ENCODE peak calls at places on chromosomes 3 and 15, in seven cellular contexts. S is ovary, G is GM12891, R is testis, M is erythroblast, Y is prostate gland, P is uterus. D is an unnamed sample.

GRCh38 chr3:151726016-151726415 is 7.7 kb upstream of the AADACL2 start:
- DNase-seq in G (no peak), Y (no peak), M (peak), P (no peak), S (no peak), R (no peak), D (no peak)

GRCh38 chr3:184576457-184577240 is 15.1 kb downstream of the EPHB3 start:
- DNase-seq in P (no peak), R (no peak), G (no peak), M (no peak), Y (no peak), S (no peak), D (no peak)

GRCh38 chr3:69425249-69425648 is 39.4 kb upstream of the FRMD4B start:
- DNase-seq in R (peak), P (no peak), S (peak), M (peak), Y (no peak), G (peak), D (no peak)

GRCh38 chr15:52317022-52317421 is 21.4 kb upstream of the MYO5C start:
- DNase-seq in M (no peak), Y (no peak), S (no peak), R (no peak), P (no peak), G (no peak), D (no peak)

GRCh38 chr3:71083726-71084131 is 499.8 kb downstream of the FOXP1 start:
- DNase-seq in M (no peak), G (no peak), P (no peak), S (no peak), R (no peak), Y (no peak), D (no peak)

GRCh38 chr3:133377396-133377795 is 22.5 kb upstream of the BFSP2 start:
- DNase-seq in R (peak), Y (no peak), P (no peak), G (no peak), M (peak), S (no peak), D (no peak)

GRCh38 chr3:78751266-78751665 is 1016.5 kb downstream of the ROBO1 start:
- DNase-seq in S (no peak), M (no peak), R (no peak), G (no peak), Y (no peak), P (no peak), D (no peak)

GRCh38 chr15:28086175-28086703 is 12.9 kb downstream of the OCA2 start:
- DNase-seq in R (peak), S (no peak), M (peak), G (peak), P (no peak), Y (no peak), D (peak)

GRCh38 chr3:14224895-14225294 is 46.3 kb downstream of the LSM3 start:
- DNase-seq in P (no peak), Y (no peak), M (no peak), S (no peak), G (no peak), R (no peak), D (no peak)

GRCh38 chr15:90101130-90101968 is 919 bp downstream of the IDH2 start:
- DNase-seq in M (peak), S (peak), G (no peak), Y (peak), R (peak), P (peak), D (no peak)

GRCh38 chr3:40768536-40768935 is 243.8 kb downstream of the ZNF621 start:
- DNase-seq in M (no peak), S (no peak), Y (no peak), G (no peak), R (no peak), P (no peak), D (no peak)

GRCh38 chr15:50166216-50166615 is 15.8 kb upstream of the SLC27A2 start:
- DNase-seq in M (no peak), Y (no peak), S (no peak), P (no peak), R (no peak), G (no peak), D (peak)

GRCh38 chr3:14806641-14807263 is 12.0 kb upstream of the FGD5 start:
- DNase-seq in R (no peak), S (no peak), G (no peak), P (no peak), M (no peak), Y (no peak), D (peak)

GRCh38 chr3:169389211-169389924 is 274.1 kb downstream of the MECOM start:
- DNase-seq in M (no peak), G (no peak), Y (no peak), P (no peak), R (no peak), S (no peak), D (no peak)

GRCh38 chr3:85161544-85161943 is 202.8 kb downstream of the CADM2 start:
- DNase-seq in Y (no peak), M (no peak), G (no peak), P (no peak), S (no peak), R (no peak), D (no peak)

GRCh38 chr15:29638781-29639180 is 183.5 kb downstream of the TJP1 start:
- DNase-seq in P (no peak), M (no peak), S (no peak), Y (no peak), G (no peak), R (peak), D (peak)

GRCh38 chr3:51385621-51386091 is 565 bp downstream of the MANF start:
- DNase-seq in P (no peak), S (no peak), R (peak), Y (no peak), M (peak), G (no peak), D (no peak)

GRCh38 chr3:68817243-68817642 is 115.1 kb downstream of the TAFA4 start:
- DNase-seq in S (no peak), Y (no peak), R (no peak), P (no peak), M (no peak), G (no peak), D (no peak)

GRCh38 chr15:67510597-67511225 is 10.2 kb upstream of the C15orf61 start:
- DNase-seq in P (no peak), G (no peak), R (no peak), S (no peak), M (no peak), Y (no peak), D (no peak)

GRCh38 chr3:47381317-47382157 is 716 bp downstream of the PTPN23 start:
- DNase-seq in S (peak), G (peak), Y (peak), M (peak), P (peak), R (peak), D (peak)

GRCh38 chr3:53140575-53141467 is 10.6 kb upstream of the RFT1 start:
- DNase-seq in P (no peak), G (no peak), S (no peak), M (no peak), Y (no peak), R (no peak), D (no peak)

DNA sequence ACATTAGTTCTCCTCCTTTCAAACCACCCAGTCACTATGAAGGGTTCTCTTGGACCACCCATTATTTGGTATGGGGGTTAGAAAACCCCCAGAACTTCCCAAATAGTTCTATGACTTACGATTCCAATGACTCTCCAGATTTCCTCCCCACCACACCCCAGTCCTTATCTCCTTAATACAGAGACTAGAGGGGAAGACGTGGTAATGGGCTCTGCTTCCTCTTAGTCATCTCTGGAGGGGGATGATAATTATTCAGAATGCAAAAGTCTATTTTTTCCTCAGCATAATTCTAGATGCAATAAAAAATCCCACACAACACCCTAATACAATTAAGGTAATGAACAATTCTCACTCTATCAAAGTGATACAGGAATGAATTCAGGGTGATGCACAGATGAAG is 48.9 kb upstream of the CFAP161 start:
- DNase-seq in S (no peak), M (no peak), Y (no peak), P (no peak), G (no peak), R (no peak), D (no peak)
- TF ChIP-seq POLR2A in S (no peak), M (no peak), Y (no peak), P (no peak), G (no peak), R (no peak), D (no peak)

GRCh38 chr3:8500966-8501365 is 657 bp upstream of the LMCD1 start:
- DNase-seq in M (no peak), Y (no peak), R (no peak), G (no peak), S (no peak), P (no peak), D (no peak)

GRCh38 chr3:8500208-8500961 is 1.2 kb upstream of the LMCD1 start:
- DNase-seq in M (no peak), Y (peak), S (no peak), R (no peak), P (no peak), G (no peak), D (no peak)

GRCh38 chr3:8499181-8499611 is 2.4 kb upstream of the LMCD1 start:
- DNase-seq in M (no peak), G (no peak), S (no peak), R (peak), P (no peak), Y (peak), D (no peak)

GRCh38 chr3:8503461-8503860 is 1.8 kb downstream of the LMCD1 start:
- DNase-seq in Y (no peak), M (no peak), R (no peak), S (no peak), G (no peak), P (no peak), D (no peak)

DNA sequence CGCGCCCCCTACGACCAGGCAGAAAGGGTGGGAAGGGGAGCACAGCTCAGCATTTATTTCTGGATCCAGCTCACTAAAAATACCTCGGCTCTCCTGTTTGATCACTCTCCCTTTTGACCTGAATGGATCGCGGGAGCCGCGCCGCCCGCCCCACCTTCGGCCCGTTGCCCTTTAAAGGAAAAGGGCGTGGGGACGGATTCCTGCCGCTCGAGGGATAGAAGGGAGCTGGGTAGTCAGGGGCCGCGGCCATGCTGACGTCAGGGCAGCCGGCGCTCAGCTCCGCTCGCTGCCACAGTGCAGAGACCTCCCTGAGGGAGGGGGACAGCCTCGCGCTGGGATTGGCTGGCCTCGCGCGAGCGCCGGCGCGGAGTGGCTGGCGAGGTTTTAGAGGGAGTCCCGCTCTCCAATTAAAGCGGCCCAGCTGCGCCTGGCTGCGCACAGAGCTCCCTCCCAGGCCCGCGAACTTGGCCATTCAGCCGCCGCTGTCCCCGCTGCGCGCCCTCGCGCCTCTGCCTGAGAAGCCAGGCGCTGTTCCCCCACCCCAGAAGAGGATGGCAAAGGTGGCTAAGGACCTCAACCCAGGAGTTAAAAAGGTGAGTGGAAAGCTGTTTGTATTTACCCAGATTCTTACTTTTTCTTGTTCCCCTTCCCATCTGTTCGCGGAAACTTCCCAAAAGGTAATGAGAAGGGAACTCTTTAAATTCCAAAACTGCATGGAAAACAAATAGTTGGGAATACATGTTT is at the start of gene LMCD1:
- DNase-seq in G (peak), M (peak), P (peak), Y (peak), R (peak), S (peak), D (peak)
- TF ChIP-seq POLR2A in G (no peak), M (no peak), P (peak), Y (peak), R (no peak), S (peak), D (peak)

GRCh38 chr15:55991841-55992768 is 1.3 kb downstream of the NEDD4 start:
- DNase-seq in S (no peak), Y (no peak), G (no peak), R (no peak), M (peak), P (no peak), D (no peak)
- TF ChIP-seq POLR2A in S (no peak), Y (no peak), G (no peak), R (no peak), M (no peak), P (no peak), D (no peak)

DNA sequence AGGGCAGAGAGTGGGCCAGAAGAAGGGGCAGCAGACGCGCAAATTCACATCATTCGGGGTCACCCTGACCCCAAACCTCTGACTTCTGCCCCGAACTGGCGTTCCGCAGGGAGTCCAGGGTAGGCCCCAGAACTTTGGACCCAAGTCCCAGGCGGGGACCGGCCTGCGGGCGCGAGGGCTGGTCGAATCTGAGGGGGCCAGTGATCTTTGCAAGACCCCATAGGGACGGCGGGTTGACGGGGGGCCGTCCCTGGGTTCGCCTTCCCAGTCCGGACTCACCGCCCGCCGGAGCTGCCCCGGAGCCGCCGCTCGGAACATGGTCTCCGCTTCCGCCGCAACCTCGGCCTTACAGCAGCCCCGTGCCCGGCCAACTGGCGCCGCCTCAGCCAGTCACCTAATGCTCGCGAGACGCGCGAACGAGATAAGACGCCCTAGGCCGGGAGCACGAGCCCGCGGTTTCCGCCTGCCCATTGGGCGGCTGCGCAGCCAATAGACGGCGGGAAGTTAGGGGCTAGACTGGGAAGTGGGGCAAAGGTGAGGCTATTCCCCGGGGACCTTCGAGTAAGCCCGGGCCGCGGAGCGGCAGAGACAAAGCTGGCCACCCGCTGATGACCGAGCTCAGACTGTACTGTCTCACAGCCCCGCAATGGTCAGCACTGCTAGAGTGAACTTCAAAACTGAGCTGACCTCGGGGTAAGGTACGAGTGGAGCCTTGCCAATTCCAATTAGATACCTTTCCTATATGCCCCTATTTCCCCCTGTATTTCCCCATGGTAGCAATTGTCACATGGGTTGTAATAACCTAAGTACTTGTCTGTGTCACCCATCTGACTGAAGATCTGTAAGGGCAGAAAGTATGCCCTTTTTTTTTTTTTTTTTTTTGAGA is at the start of gene ETFA:
- DNase-seq in M (peak), G (peak), Y (peak), R (peak), P (peak), S (peak), D (peak)
- TF ChIP-seq POLR2A in M (peak), G (peak), Y (peak), R (peak), P (peak), S (peak), D (peak)

GRCh38 chr3:105369501-105370371 is 3.0 kb downstream of the ALCAM start:
- DNase-seq in S (peak), G (no peak), P (peak), Y (peak), M (peak), R (peak), D (no peak)

GRCh38 chr3:105367063-105367405 is 325 bp downstream of the ALCAM start:
- DNase-seq in S (peak), M (no peak), G (no peak), R (peak), P (no peak), Y (peak), D (no peak)

GRCh38 chr3:105366302-105367062 is at the start of gene ALCAM:
- DNase-seq in R (peak), M (peak), S (peak), Y (peak), P (peak), G (peak), D (peak)

GRCh38 chr3:105367406-105368213 is 901 bp downstream of the ALCAM start:
- DNase-seq in R (peak), M (peak), G (peak), P (peak), S (peak), Y (peak), D (no peak)

DNA sequence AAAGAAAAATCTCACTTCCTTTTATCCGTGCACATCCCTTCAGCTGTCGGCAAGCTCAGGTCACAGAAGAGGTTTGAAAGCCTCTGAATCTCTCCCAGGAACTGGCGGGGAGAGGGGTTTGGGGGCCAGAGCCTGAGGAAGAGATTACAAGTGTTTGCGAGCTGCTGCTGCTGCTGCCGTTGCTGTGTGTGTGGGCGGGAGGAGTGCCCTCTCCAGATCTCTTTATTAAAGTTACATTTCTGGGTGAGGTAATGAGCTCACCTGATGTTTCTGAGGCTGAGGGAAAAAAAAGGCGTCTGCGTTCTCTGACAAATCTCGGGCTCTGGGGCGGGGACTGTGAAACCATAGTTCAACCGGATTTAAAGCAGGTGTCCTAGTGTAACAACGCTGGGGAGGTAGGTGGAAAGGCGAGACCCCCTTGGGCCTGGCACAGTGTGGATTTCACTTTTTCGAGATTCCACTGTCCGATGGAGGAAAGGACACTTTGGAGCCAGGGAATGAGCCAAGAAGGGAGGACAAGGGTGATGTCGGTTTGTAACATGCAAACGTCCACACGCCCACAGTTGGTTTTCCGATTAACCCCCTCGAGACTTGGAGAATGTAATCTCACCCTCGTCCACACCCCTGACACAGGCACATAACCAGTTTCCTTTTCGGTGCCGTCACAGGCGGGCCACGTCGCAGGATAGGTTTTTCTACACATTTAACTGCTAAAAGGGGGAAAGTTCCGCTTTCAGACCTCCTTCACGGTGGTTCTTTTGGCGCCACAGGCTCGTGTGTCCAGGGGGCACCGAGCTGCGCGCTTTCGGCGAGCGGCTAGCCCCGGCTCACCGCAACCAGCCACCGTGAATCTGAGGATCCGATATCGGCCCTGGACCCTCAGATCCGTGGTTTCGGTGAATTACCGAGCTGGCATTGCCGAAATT is 2.1 kb downstream of the ALCAM start:
- DNase-seq in P (peak), M (peak), R (peak), Y (peak), G (no peak), S (peak), D (no peak)
- TF ChIP-seq POLR2A in P (no peak), M (no peak), R (no peak), Y (peak), G (peak), S (no peak), D (no peak)